ENCODE peak calls at places on chromosome 1, in ten cellular contexts. R is effector memory CD4-positive, alpha-beta T cell; K is aorta; L is GM23248; E is IMR-90; G is gastrocnemius medialis; U is SJSA1; W is fibroblast of lung; Z is transverse colon; C is NT2/D1. F is an unnamed sample.
A peak's percentile ranks its signal among the peaks of the same experiment; 100 is the strongest.

GRCh38 chr1:233668725-233669294 is 54.9 kb downstream of the KCNK1 start:
- DNase-seq in L (peak; percentile 89), Z (peak; percentile 23), W (peak; percentile 80), R (no peak), G (no peak), K (no peak), C (no peak), E (peak; percentile 29), U (no peak), F (peak; percentile 46)

GRCh38 chr1:51636765-51637522 is 20.1 kb downstream of the OSBPL9 start:
- DNase-seq in E (peak; percentile 91), K (peak; percentile 78), R (no peak), U (peak; percentile 84), C (no peak), L (peak; percentile 90), Z (peak; percentile 33), G (peak; percentile 82), W (peak; percentile 90), F (peak; percentile 67)

GRCh38 chr1:171397851-171398469 is 84.0 kb downstream of the FMO4 start:
- DNase-seq in L (no peak), C (no peak), R (no peak), W (no peak), K (no peak), Z (no peak), G (no peak), U (no peak), E (no peak), F (peak; percentile 23)

GRCh38 chr1:8348777-8349472 is 31.0 kb downstream of the SLC45A1 start:
- DNase-seq in Z (peak; percentile 71), E (peak; percentile 58), G (peak; percentile 61), R (peak; percentile 57), L (peak; percentile 71), C (peak; percentile 47), U (peak; percentile 70), W (peak; percentile 47), K (peak; percentile 89), F (peak; percentile 76)

GRCh38 chr1:89719502-89720306 is 86.8 kb downstream of the LRRC8C start:
- DNase-seq in E (peak; percentile 22), L (peak; percentile 43), K (no peak), C (no peak), Z (no peak), R (no peak), W (peak; percentile 48), U (no peak), G (no peak), F (peak; percentile 68)

GRCh38 chr1:206538086-206538781 is 30.9 kb downstream of the RASSF5 start:
- DNase-seq in R (no peak), U (no peak), Z (no peak), W (peak; percentile 12), E (no peak), K (no peak), G (no peak), C (no peak), L (no peak), F (no peak)

GRCh38 chr1:41599912-41600311 is 115.4 kb upstream of the EDN2 start:
- DNase-seq in W (no peak), C (no peak), Z (no peak), E (peak; percentile 48), G (no peak), K (no peak), U (no peak), R (no peak), L (peak; percentile 39), F (peak; percentile 19)

GRCh38 chr1:86421601-86422280 is 2.2 kb upstream of the CLCA2 start:
- DNase-seq in L (peak; percentile 61), W (peak; percentile 37), U (no peak), Z (no peak), K (no peak), C (no peak), E (no peak), G (no peak), R (no peak), F (peak; percentile 59)

GRCh38 chr1:12293416-12293815 is 63.6 kb downstream of the VPS13D start:
- DNase-seq in R (no peak), W (no peak), E (no peak), U (no peak), K (no peak), Z (no peak), L (no peak), C (no peak), G (no peak), F (no peak)

GRCh38 chr1:44681905-44682900 is 7.7 kb downstream of the ARMH1 start:
- DNase-seq in Z (no peak), E (no peak), R (no peak), L (no peak), W (no peak), C (no peak), K (no peak), U (no peak), G (no peak), F (peak; percentile 16)

GRCh38 chr1:200038987-200039848 is 11.7 kb downstream of the NR5A2 start:
- DNase-seq in W (peak; percentile 15), U (no peak), K (peak; percentile 77), C (no peak), R (no peak), G (no peak), L (peak; percentile 64), Z (peak; percentile 55), E (no peak), F (peak; percentile 59)

GRCh38 chr1:200042119-200042436 is 14.6 kb downstream of the NR5A2 start:
- DNase-seq in R (no peak), Z (no peak), U (no peak), K (no peak), E (no peak), W (no peak), L (peak; percentile 15), C (no peak), G (no peak), F (no peak)

GRCh38 chr1:200041337-200042118 is 14.0 kb downstream of the NR5A2 start:
- DNase-seq in E (no peak), C (no peak), U (no peak), G (no peak), L (no peak), R (no peak), Z (no peak), K (no peak), W (no peak), F (no peak)

GRCh38 chr1:200039849-200040479 is 12.5 kb downstream of the NR5A2 start:
- DNase-seq in U (no peak), G (no peak), R (no peak), L (no peak), C (no peak), W (no peak), Z (no peak), E (no peak), K (no peak), F (no peak)

DNA sequence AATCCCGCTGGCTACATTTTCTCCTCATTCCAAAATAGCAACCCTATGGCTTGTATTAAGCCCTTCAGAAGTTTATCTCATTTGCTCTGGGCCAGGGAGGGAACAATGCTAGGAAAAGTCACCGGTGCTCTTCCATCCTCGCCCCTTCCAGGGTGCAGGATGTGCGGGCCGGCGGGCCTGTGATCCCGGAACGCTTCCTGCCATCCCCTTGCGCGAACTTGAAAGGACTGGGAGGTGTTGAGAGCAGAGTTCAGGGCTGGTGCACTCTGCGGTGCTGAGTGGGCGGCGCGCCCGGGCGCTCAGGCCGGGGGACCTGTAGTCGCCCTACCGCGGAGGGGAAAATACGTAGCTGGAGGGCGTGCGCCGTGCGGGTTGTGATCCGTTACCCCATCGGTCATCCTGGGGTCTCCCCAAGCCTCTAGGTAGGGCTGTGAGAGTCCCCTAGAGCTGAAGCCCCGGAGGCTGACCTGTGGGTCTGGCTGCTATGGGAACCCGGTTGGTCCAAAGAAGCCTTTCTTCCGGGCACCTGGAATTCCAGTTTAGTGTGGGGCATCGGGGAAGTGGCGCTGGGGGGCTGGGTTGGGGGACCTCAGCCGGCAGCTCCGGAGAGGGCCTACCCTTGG is 13.1 kb downstream of the NR5A2 start:
- DNase-seq in K (no peak), Z (peak; percentile 73), G (no peak), R (no peak), U (no peak), C (no peak), W (no peak), L (no peak), E (no peak), F (no peak)
- H3K4me3 ChIP-seq in K (no peak overlapping the region), Z (peak overlapping the region; percentile 69), G (peak overlapping the region; percentile 55), R (no peak overlapping the region), U (no peak overlapping the region), C (peak overlapping the region; percentile 40), W (no peak overlapping the region), L (no peak overlapping the region), E (no peak overlapping the region), F (peak overlapping the region; percentile 34)

GRCh38 chr1:65626003-65626402 is 166.7 kb upstream of the PDE4B start:
- DNase-seq in U (no peak), C (no peak), W (no peak), L (no peak), Z (peak; percentile 16), G (no peak), R (no peak), K (no peak), E (no peak), F (no peak)
- H3K27me3 ChIP-seq in U (no peaks in the 10 kb centered on the region), C (no peaks in the 10 kb centered on the region), W (no peaks in the 10 kb centered on the region), L (no peaks in the 10 kb centered on the region), Z (no peaks in the 10 kb centered on the region), G (no peaks in the 10 kb centered on the region), R (no peaks in the 10 kb centered on the region), K (no peaks in the 10 kb centered on the region), E (no peaks in the 10 kb centered on the region), F (no peaks in the 10 kb centered on the region)

GRCh38 chr1:88698140-88698539 is 14.1 kb downstream of the PKN2 start:
- DNase-seq in C (no peak), K (no peak), Z (no peak), G (no peak), U (no peak), W (peak; percentile 40), L (no peak), E (peak; percentile 23), R (no peak), F (peak; percentile 49)
- H3K4me1 ChIP-seq in C (no peaks in the 10 kb centered on the region), K (no peaks in the 10 kb centered on the region), Z (peaks cover 47% of the 10 kb centered on the region), G (peaks cover 32% of the 10 kb centered on the region), U (peaks cover 60% of the 10 kb centered on the region), W (no peaks in the 10 kb centered on the region), L (peaks cover 27% of the 10 kb centered on the region), E (peaks cover 10% of the 10 kb centered on the region), R (no peaks in the 10 kb centered on the region), F (peaks cover 21% of the 10 kb centered on the region)

GRCh38 chr1:117623141-117623540 is 17.3 kb downstream of the TENT5C start:
- DNase-seq in R (no peak), L (no peak), K (no peak), C (no peak), U (no peak), E (no peak), W (no peak), G (no peak), Z (no peak), F (no peak)

GRCh38 chr1:117620440-117620839 is 14.6 kb downstream of the TENT5C start:
- DNase-seq in K (no peak), L (no peak), U (no peak), R (no peak), C (no peak), Z (no peak), W (no peak), G (no peak), E (no peak), F (no peak)

GRCh38 chr1:117623698-117624097 is 17.9 kb downstream of the TENT5C start:
- DNase-seq in U (no peak), G (no peak), L (no peak), Z (no peak), E (no peak), C (no peak), W (no peak), K (no peak), R (no peak), F (no peak)

GRCh38 chr1:117622726-117623125 is 16.9 kb downstream of the TENT5C start:
- DNase-seq in U (no peak), R (no peak), L (no peak), C (no peak), W (no peak), G (peak; percentile 74), Z (no peak), K (no peak), E (no peak), F (no peak)

GRCh38 chr1:117621316-117621715 is 15.5 kb downstream of the TENT5C start:
- DNase-seq in L (no peak), C (no peak), K (no peak), R (no peak), G (no peak), U (no peak), E (no peak), Z (no peak), W (no peak), F (no peak)
- H3K4me3 ChIP-seq in L (no peak overlapping the region), C (no peak overlapping the region), K (no peak overlapping the region), R (no peak overlapping the region), G (no peak overlapping the region), U (no peak overlapping the region), E (no peak overlapping the region), Z (no peak overlapping the region), W (no peak overlapping the region), F (no peak overlapping the region)

F was measured in cardiac muscle cell.